ENCODE peak calls at places on chromosomes 16 and 17, in nine cellular contexts. Q is AG04449, N is kidney, B is GM12865, G is fibroblast of lung, E is stomach, T is left lung, A is psoas muscle, D is adrenal gland. K is an unnamed sample.

GRCh38 chr17:37478187-37478586 is 11.5 kb upstream of the DUSP14 start:
- DNase-seq in Q (no peak), E (no peak), D (no peak), N (no peak), G (no peak), T (no peak), B (no peak), A (peak; percentile 80), K (peak; percentile 71)

GRCh38 chr16:2774161-2774891 is 2.8 kb downstream of the ELOB start:
- DNase-seq in E (no peak), A (peak; percentile 50), T (no peak), G (no peak), D (no peak), N (no peak), B (no peak), Q (no peak), K (no peak)

GRCh38 chr16:51120289-51121008 is 30.6 kb downstream of the SALL1 start:
- DNase-seq in E (no peak), D (no peak), Q (no peak), N (no peak), A (no peak), G (no peak), B (no peak), T (no peak), K (no peak)

GRCh38 chr17:72421128-72422092 is 300.6 kb downstream of the SOX9 start:
- DNase-seq in N (peak; percentile 88), B (peak; percentile 96), Q (peak; percentile 80), T (no peak), E (peak; percentile 71), D (no peak), A (peak; percentile 60), G (peak; percentile 99), K (peak; percentile 94)

GRCh38 chr17:75260679-75261335 is 599 bp downstream of the GGA3 start:
- DNase-seq in G (no peak), E (no peak), D (no peak), A (no peak), Q (no peak), B (peak; percentile 67), N (no peak), T (no peak), K (no peak)

GRCh38 chr17:76742958-76743357 is 5.0 kb downstream of the MFSD11 start:
- DNase-seq in B (no peak), D (no peak), Q (no peak), E (no peak), A (no peak), G (no peak), N (no peak), T (no peak), K (no peak)

GRCh38 chr16:53768593-53768992 is 64.6 kb downstream of the FTO start:
- DNase-seq in N (no peak), B (no peak), D (no peak), Q (peak; percentile 81), T (no peak), E (no peak), G (peak; percentile 95), A (no peak), K (peak; percentile 91)

GRCh38 chr17:45370949-45371413 is 54.2 kb upstream of the MAP3K14 start:
- DNase-seq in G (peak; percentile 47), D (no peak), Q (no peak), N (no peak), A (no peak), B (no peak), E (no peak), T (no peak), K (no peak)

GRCh38 chr17:14731591-14731990 is 430.7 kb downstream of the HS3ST3B1 start:
- DNase-seq in E (no peak), N (no peak), Q (no peak), A (no peak), D (no peak), T (no peak), G (no peak), B (no peak), K (no peak)

GRCh38 chr16:17365591-17366298 is 105.0 kb downstream of the XYLT1 start:
- DNase-seq in T (no peak), Q (no peak), B (no peak), D (no peak), G (peak; percentile 69), E (no peak), A (no peak), N (no peak), K (no peak)

GRCh38 chr16:30472328-30472942 is at the start of gene ITGAL:
- DNase-seq in T (peak; percentile 90), Q (no peak), B (peak; percentile 95), A (peak; percentile 60), D (peak; percentile 26), G (no peak), E (peak; percentile 56), N (no peak), K (no peak)

GRCh38 chr16:78535098-78535497 is 435.6 kb downstream of the WWOX start:
- DNase-seq in A (no peak), Q (no peak), G (no peak), T (no peak), N (no peak), D (no peak), B (no peak), E (no peak), K (no peak)

GRCh38 chr16:88815901-88816589 is 4.3 kb upstream of the APRT start:
- DNase-seq in N (no peak), D (peak; percentile 55), B (peak; percentile 67), E (peak; percentile 62), A (no peak), Q (no peak), T (peak; percentile 84), G (no peak), K (no peak)

GRCh38 chr17:38702166-38702899 is 2.7 kb upstream of the MLLT6 start:
- DNase-seq in N (peak; percentile 96), B (peak; percentile 93), G (peak; percentile 83), A (peak; percentile 93), Q (no peak), T (peak; percentile 96), D (peak; percentile 87), E (peak; percentile 89), K (peak; percentile 80)

GRCh38 chr17:8563981-8564602 is 66.4 kb downstream of the MYH10 start:
- DNase-seq in G (peak; percentile 27), N (no peak), A (no peak), T (no peak), E (no peak), B (no peak), Q (no peak), D (no peak), K (no peak)

GRCh38 chr16:30541502-30542329 is 7.1 kb upstream of the ZNF747 start:
- DNase-seq in G (peak; percentile 69), N (no peak), E (peak; percentile 80), D (no peak), T (peak; percentile 12), Q (no peak), B (no peak), A (no peak), K (peak; percentile 80)

GRCh38 chr16:65410801-65411200 is 288.9 kb upstream of the CDH11 start:
- DNase-seq in D (no peak), A (no peak), E (no peak), T (no peak), N (no peak), G (peak; percentile 82), B (no peak), Q (no peak), K (no peak)

GRCh38 chr16:2152695-2153506 is 2.7 kb upstream of the TRAF7 start:
- DNase-seq in G (peak; percentile 26), A (no peak), N (peak; percentile 79), D (no peak), Q (no peak), E (peak; percentile 48), B (peak; percentile 69), T (peak; percentile 80), K (no peak)

GRCh38 chr16:71311553-71312158 is 22.5 kb upstream of the CMTR2 start:
- DNase-seq in Q (no peak), G (peak; percentile 6), D (peak; percentile 18), N (no peak), E (no peak), A (no peak), B (peak; percentile 21), T (no peak), K (peak; percentile 14)

GRCh38 chr17:2435852-2436251 is 35.0 kb upstream of the MNT start:
- DNase-seq in E (no peak), Q (no peak), D (no peak), N (no peak), B (no peak), A (no peak), G (no peak), T (no peak), K (no peak)

GRCh38 chr16:23509763-23510153 is 536 bp downstream of the GGA2 start:
- DNase-seq in B (peak; percentile 47), T (no peak), G (peak; percentile 33), E (no peak), D (peak; percentile 56), A (peak; percentile 72), Q (no peak), N (peak; percentile 77), K (peak; percentile 27)

GRCh38 chr16:59573528-59574271 is 839.6 kb upstream of the GOT2 start:
- DNase-seq in E (no peak), T (no peak), Q (peak; percentile 58), D (no peak), N (no peak), G (peak; percentile 96), A (no peak), B (no peak), K (peak; percentile 71)

GRCh38 chr17:79023886-79024771 is at the start of gene C1QTNF1:
- DNase-seq in B (peak; percentile 18), Q (no peak), T (peak; percentile 87), A (peak; percentile 77), E (peak; percentile 49), N (peak; percentile 81), G (no peak), D (peak; percentile 50), K (peak; percentile 75)
- TF ChIP-seq CTCF in B (peak; percentile 28), Q (peak; percentile 30), T (no peak), A (peak; percentile 25), E (no peak), N (no peak), G (no peak), D (peak; percentile 73), K (no peak)

GRCh38 chr16:85614338-85615013 is 1.4 kb downstream of the GSE1 start:
- DNase-seq in A (no peak), T (no peak), Q (no peak), D (no peak), N (peak; percentile 84), B (peak; percentile 13), G (no peak), E (no peak), K (no peak)
- H3K4me3 ChIP-seq in A (peak overlapping the region; percentile 79), T (peak overlapping the region; percentile 62), Q (peak overlapping the region; percentile 61), D (no peak overlapping the region), N (peak overlapping the region; percentile 35), B (peak overlapping the region; percentile 78), G (peak overlapping the region; percentile 65), E (peak overlapping the region; percentile 58), K (no peak overlapping the region)

GRCh38 chr17:78214016-78214705 is at the start of gene BIRC5:
- DNase-seq in N (peak; percentile 96), Q (peak; percentile 5), B (peak; percentile 93), T (peak; percentile 96), E (peak; percentile 91), G (peak; percentile 77), A (peak; percentile 94), D (peak; percentile 89), K (peak; percentile 84)
- TF ChIP-seq CTCF in N (no peak), Q (no peak), B (no peak), T (no peak), E (no peak), G (no peak), A (no peak), D (no peak), K (no peak)

GRCh38 chr16:9436175-9436574 is 344.7 kb downstream of the HAPSTR1 start:
- DNase-seq in G (no peak), N (no peak), Q (no peak), D (no peak), B (no peak), E (no peak), A (no peak), T (no peak), K (no peak)
- H3K4me3 ChIP-seq in G (no peak overlapping the region), N (no peak overlapping the region), Q (no peak overlapping the region), D (no peak overlapping the region), B (no peak overlapping the region), E (no peak overlapping the region), A (no peak overlapping the region), T (no peak overlapping the region), K (no peak overlapping the region)

K was measured in fibroblast of pulmonary artery.